ENCODE peak calls at places on chromosomes 13 and 19, in six cellular contexts. M is ovary, K is transverse colon, C is SK-N-SH, J is A549, F is suprapubic skin. W is an unnamed sample.

GRCh38 chr13:70568571-70568970 is 460.3 kb upstream of the KLHL1 start:
- DNase-seq in F (no peak), K (no peak), M (no peak), C (peak), J (peak), W (no peak)

GRCh38 chr13:110617326-110618072 is 2.2 kb downstream of the NAXD start:
- DNase-seq in J (no peak), C (no peak), M (peak), F (no peak), K (peak), W (peak)

GRCh38 chr13:52846567-52847321 is 1.7 kb downstream of the PCDH8 start:
- DNase-seq in F (no peak), J (no peak), C (peak), M (no peak), K (peak), W (peak)

GRCh38 chr19:33248104-33248503 is 22.5 kb upstream of the SLC7A10 start:
- DNase-seq in F (no peak), K (no peak), M (no peak), C (peak), J (no peak), W (no peak)

GRCh38 chr13:112146073-112146360 is 79.1 kb downstream of the SOX1 start:
- DNase-seq in K (no peak), J (no peak), C (no peak), F (no peak), M (no peak), W (no peak)

GRCh38 chr13:98436379-98436909 is 140.5 kb downstream of the STK24 start:
- DNase-seq in F (no peak), C (no peak), M (no peak), K (no peak), J (no peak), W (no peak)

GRCh38 chr19:33294058-33294798 is 8.1 kb downstream of the CEBPA start:
- DNase-seq in F (no peak), C (no peak), K (no peak), M (no peak), J (no peak), W (no peak)

GRCh38 chr19:31548941-31549340 is 199.7 kb upstream of the TSHZ3 start:
- DNase-seq in J (no peak), K (no peak), C (no peak), F (no peak), M (no peak), W (no peak)

GRCh38 chr19:33402421-33403220 is 29.1 kb downstream of the CEBPG start:
- DNase-seq in K (peak), C (peak), J (no peak), M (peak), F (no peak), W (no peak)

GRCh38 chr13:110950819-110951570 is 36.1 kb upstream of the ANKRD10 start:
- DNase-seq in F (no peak), C (no peak), K (no peak), J (no peak), M (no peak), W (no peak)

GRCh38 chr19:52533901-52534300 is 6.4 kb downstream of the ZNF808 start:
- DNase-seq in J (no peak), M (no peak), F (no peak), C (no peak), K (no peak), W (no peak)

GRCh38 chr19:10517361-10517759 is at the start of gene S1PR5:
- DNase-seq in F (no peak), C (peak), J (peak), M (no peak), K (no peak), W (peak)

GRCh38 chr13:39688699-39689405 is 33.4 kb downstream of the COG6 start:
- DNase-seq in C (no peak), F (no peak), J (no peak), K (no peak), M (no peak), W (no peak)

GRCh38 chr13:90868321-90868920 is 479.1 kb upstream of the MIR17HG start:
- DNase-seq in J (no peak), C (no peak), F (no peak), K (no peak), M (no peak), W (no peak)

GRCh38 chr19:52896431-52897148 is 845 bp downstream of the ZNF320 start:
- DNase-seq in F (no peak), M (peak), J (no peak), C (peak), K (peak), W (peak)

GRCh38 chr13:29707876-29708543 is 112.5 kb upstream of the SLC7A1 start:
- DNase-seq in C (peak), M (no peak), K (peak), J (peak), F (no peak), W (no peak)

GRCh38 chr19:51341976-51342580 is at the start of gene VSIG10L:
- DNase-seq in M (no peak), J (no peak), F (no peak), K (no peak), C (no peak), W (no peak)

GRCh38 chr19:50759886-50760285 is 10.4 kb upstream of the GPR32 start:
- DNase-seq in C (no peak), K (no peak), M (no peak), J (peak), F (no peak), W (no peak)

GRCh38 chr13:44306401-44307192 is 67.0 kb upstream of the SERP2 start:
- DNase-seq in M (peak), J (peak), K (peak), C (no peak), F (no peak), W (peak)
- TF ChIP-seq EP300 in M (no peak), J (peak), K (peak), C (peak), F (peak), W (peak)

GRCh38 chr19:38870612-38871011 is 7.5 kb downstream of the RINL start:
- DNase-seq in C (no peak), F (no peak), J (no peak), K (no peak), M (no peak), W (no peak)
- H3K4me3 ChIP-seq in C (no peak), F (no peak), J (no peak), K (no peak), M (no peak), W (no peak)

DNA sequence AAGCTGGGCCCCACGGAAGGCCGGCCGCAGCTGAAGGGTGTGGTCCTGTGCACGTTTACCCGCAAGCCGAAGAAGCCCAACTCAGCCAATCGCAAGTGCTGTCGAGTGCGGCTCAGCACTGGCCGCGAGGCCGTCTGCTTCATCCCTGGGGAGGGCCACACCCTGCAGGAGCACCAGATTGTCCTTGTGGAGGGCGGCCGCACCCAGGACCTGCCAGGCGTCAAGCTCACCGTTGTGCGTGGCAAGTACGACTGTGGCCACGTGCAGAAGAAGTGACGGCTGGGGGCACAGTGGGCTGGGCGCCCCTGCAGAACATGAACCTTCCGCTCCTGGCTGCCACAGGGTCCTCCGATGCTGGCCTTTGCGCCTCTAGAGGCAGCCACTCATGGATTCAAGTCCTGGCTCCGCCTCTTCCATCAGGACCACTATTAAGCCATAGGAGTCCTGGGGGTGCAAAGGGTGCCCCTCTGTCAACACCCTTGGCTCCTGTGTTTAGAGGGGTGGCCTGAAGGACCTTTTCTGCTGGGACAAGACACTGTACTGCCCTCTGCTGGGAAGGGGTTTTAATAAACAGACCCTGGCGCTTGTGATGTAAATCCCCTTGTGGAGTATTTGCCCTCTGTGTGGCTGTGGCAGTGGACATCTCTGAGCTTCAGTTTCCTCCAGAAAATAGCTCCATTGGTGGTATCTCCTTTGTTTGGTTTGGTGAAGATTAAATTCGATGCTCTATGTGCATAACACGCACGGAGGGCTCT is 1.9 kb downstream of the MRPS12 start:
- DNase-seq in M (no peak), J (peak), K (no peak), F (no peak), C (no peak), W (no peak)
- TF ChIP-seq CTCF in M (no peak), J (peak), K (no peak), F (no peak), C (peak), W (no peak)

GRCh38 chr19:18832331-18833140 is 777 bp downstream of the UPF1 start:
- DNase-seq in J (peak), C (peak), M (peak), K (peak), F (no peak), W (peak)

GRCh38 chr19:18830488-18830887 is 1.3 kb upstream of the UPF1 start:
- DNase-seq in C (no peak), M (no peak), F (no peak), J (no peak), K (no peak), W (no peak)

GRCh38 chr19:18833141-18833476 is 1.4 kb downstream of the UPF1 start:
- DNase-seq in C (no peak), F (no peak), M (no peak), K (no peak), J (no peak), W (no peak)

GRCh38 chr19:18833849-18834643 is 2.3 kb downstream of the UPF1 start:
- DNase-seq in K (peak), F (no peak), C (no peak), M (no peak), J (no peak), W (peak)

DNA sequence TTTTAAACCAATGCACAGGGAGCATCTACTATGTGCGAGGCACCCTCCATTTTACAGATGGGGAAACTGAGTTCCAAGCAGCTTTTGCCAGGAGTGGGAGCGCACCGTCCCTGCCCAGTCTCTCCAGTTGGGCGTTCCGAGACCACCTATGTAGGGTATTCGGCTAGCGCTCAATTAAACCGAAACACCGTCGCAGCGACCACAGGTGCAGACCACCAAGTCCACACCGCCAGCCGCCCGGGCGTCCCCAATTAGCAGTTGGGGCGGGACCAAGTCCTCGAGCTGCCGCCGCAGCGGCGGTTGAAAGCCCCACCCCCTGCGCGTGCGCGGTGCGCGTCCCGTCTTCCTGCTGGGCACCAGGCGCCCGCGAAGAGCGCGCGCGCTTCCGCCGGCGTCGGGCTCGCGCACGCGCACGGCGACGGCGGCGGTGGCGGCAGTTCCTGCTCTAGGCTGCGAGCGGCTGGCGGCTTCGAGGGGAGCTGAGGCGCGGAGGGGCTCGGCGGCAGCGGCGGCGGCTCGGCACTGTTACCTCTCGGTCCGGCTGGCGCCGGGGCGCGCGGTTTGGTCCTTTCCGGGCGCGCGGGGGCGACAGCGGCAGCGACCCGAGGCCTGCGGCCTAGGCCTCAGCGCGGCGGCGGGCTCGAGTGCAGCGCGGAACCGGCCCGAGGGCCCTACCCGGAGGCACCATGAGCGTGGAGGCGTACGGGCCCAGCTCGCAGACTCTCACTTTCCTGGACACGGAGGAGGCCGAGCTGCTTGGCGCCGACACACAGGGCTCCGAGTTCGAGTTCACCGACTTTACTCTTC is at the start of gene UPF1:
- DNase-seq in C (peak), K (peak), J (peak), F (peak), M (peak), W (peak)
- TF ChIP-seq EP300 in C (no peak), K (no peak), J (no peak), F (no peak), M (no peak), W (no peak)

DNA sequence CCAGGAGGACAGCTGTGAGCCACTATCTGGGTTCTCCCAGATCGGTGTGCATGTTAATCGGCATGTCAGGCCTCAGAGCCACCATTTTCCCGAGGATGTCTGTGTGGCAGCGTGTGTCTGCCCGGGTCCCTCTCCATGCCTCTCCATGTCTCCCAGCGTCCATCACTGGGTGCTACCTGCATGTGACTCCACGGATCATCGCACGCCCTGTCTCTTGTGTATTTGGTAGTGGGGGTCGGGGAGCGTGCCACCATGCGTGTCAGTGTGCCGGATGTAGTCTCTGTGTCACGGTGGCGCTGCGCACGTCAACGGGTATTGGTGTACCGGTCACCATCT is 5.9 kb downstream of the NFIX start:
- DNase-seq in F (no peak), K (no peak), J (no peak), C (no peak), M (no peak), W (no peak)
- H3K4me3 ChIP-seq in F (peak), K (no peak), J (no peak), C (no peak), M (no peak), W (no peak)

GRCh38 chr19:1177322-1178114 is 3.5 kb upstream of the SBNO2 start:
- DNase-seq in C (no peak), M (no peak), F (no peak), K (no peak), J (peak), W (peak)
- TF ChIP-seq CTCF in C (peak), M (no peak), F (peak), K (no peak), J (no peak), W (no peak)

GRCh38 chr19:566403-566802 is 6.0 kb upstream of the BSG start:
- DNase-seq in M (peak), F (no peak), K (peak), C (peak), J (no peak), W (peak)
- TF ChIP-seq EP300 in M (peak), F (no peak), K (peak), C (no peak), J (no peak), W (no peak)

GRCh38 chr13:97257800-97258799 is 36.0 kb downstream of the MBNL2 start:
- DNase-seq in C (no peak), K (no peak), J (peak), M (peak), F (peak), W (no peak)

GRCh38 chr13:97255515-97255999 is 33.4 kb downstream of the MBNL2 start:
- DNase-seq in K (no peak), F (no peak), J (no peak), M (no peak), C (no peak), W (no peak)

GRCh38 chr13:97258801-97259200 is 36.7 kb downstream of the MBNL2 start:
- DNase-seq in J (no peak), C (no peak), K (no peak), M (no peak), F (no peak), W (no peak)

GRCh38 chr13:97256343-97256783 is 34.2 kb downstream of the MBNL2 start:
- DNase-seq in C (no peak), F (no peak), K (no peak), M (no peak), J (peak), W (no peak)

GRCh38 chr13:97257228-97257755 is 35.2 kb downstream of the MBNL2 start:
- DNase-seq in C (no peak), M (no peak), K (no peak), F (no peak), J (no peak), W (no peak)
- H3K4me3 ChIP-seq in C (no peak), M (no peak), K (no peak), F (no peak), J (peak), W (no peak)